ENCODE peak calls at places on chromosome 9, in four cellular contexts. One of them, this sample, is unnamed. For H3K36me3, the result is how much of the 10 kb centered on the place peaks cover.

GRCh38 chr9:35651964-35652828 is 1.5 kb upstream of the SIT1 start:
- DNase-seq in cardiac muscle cell: no peak
- DNase-seq in stomach: no peak
- DNase-seq in SJSA1: no peak
- DNase-seq in this sample: no peak

GRCh38 chr9:95316794-95317118 is 753 bp downstream of the FANCC start:
- DNase-seq in cardiac muscle cell: peak
- DNase-seq in stomach: peak
- DNase-seq in SJSA1: peak
- DNase-seq in this sample: peak

GRCh38 chr9:109319072-109319630 is 1.7 kb downstream of the EPB41L4B start:
- DNase-seq in cardiac muscle cell: peak
- DNase-seq in stomach: peak
- DNase-seq in SJSA1: no peak
- DNase-seq in this sample: peak

GRCh38 chr9:127360829-127361228 is 36.1 kb upstream of the SLC2A8 start:
- DNase-seq in cardiac muscle cell: peak
- DNase-seq in stomach: peak
- DNase-seq in SJSA1: no peak
- DNase-seq in this sample: peak

GRCh38 chr9:131755541-131756198 is 15.8 kb upstream of the RAPGEF1 start:
- DNase-seq in cardiac muscle cell: peak
- DNase-seq in stomach: peak
- DNase-seq in SJSA1: peak
- DNase-seq in this sample: peak

GRCh38 chr9:33249087-33249657 is 9.2 kb downstream of the SPINK4 start:
- DNase-seq in cardiac muscle cell: no peak
- DNase-seq in stomach: peak
- DNase-seq in SJSA1: no peak
- DNase-seq in this sample: no peak

GRCh38 chr9:122218070-122218884 is 10.5 kb downstream of the LHX6 start:
- DNase-seq in cardiac muscle cell: no peak
- DNase-seq in stomach: no peak
- DNase-seq in SJSA1: no peak
- DNase-seq in this sample: no peak

GRCh38 chr9:2299156-2299842 is 284.2 kb downstream of the SMARCA2 start:
- DNase-seq in cardiac muscle cell: no peak
- DNase-seq in stomach: peak
- DNase-seq in SJSA1: no peak
- DNase-seq in this sample: peak

GRCh38 chr9:70192707-70193106 is 66.1 kb upstream of the SMC5 start:
- DNase-seq in cardiac muscle cell: no peak
- DNase-seq in stomach: no peak
- DNase-seq in SJSA1: no peak
- DNase-seq in this sample: no peak

GRCh38 chr9:131610231-131610761 is 65.0 kb downstream of the PRRT1B start:
- DNase-seq in cardiac muscle cell: no peak
- DNase-seq in stomach: no peak
- DNase-seq in SJSA1: no peak
- DNase-seq in this sample: no peak

GRCh38 chr9:119412399-119412798 is 43.2 kb upstream of the BRINP1 start:
- DNase-seq in cardiac muscle cell: no peak
- DNase-seq in stomach: no peak
- DNase-seq in SJSA1: no peak
- DNase-seq in this sample: no peak

GRCh38 chr9:33690156-33690908 is 105.0 kb upstream of the PRSS3 start:
- DNase-seq in cardiac muscle cell: no peak
- DNase-seq in stomach: no peak
- DNase-seq in SJSA1: no peak
- DNase-seq in this sample: no peak

GRCh38 chr9:69696802-69697201 is 24.6 kb upstream of the APBA1 start:
- DNase-seq in cardiac muscle cell: no peak
- DNase-seq in stomach: no peak
- DNase-seq in SJSA1: no peak
- DNase-seq in this sample: no peak

GRCh38 chr9:83959061-83959460 is 21.0 kb downstream of the HNRNPK start:
- DNase-seq in cardiac muscle cell: no peak
- DNase-seq in stomach: no peak
- DNase-seq in SJSA1: peak
- DNase-seq in this sample: no peak

GRCh38 chr9:114385412-114386181 is 2.2 kb downstream of the AKNA start:
- DNase-seq in cardiac muscle cell: no peak
- DNase-seq in stomach: peak
- DNase-seq in SJSA1: peak
- DNase-seq in this sample: peak

GRCh38 chr9:37100317-37100716 is 20.1 kb upstream of the ZCCHC7 start:
- DNase-seq in cardiac muscle cell: no peak
- DNase-seq in stomach: no peak
- DNase-seq in SJSA1: no peak
- DNase-seq in this sample: no peak

GRCh38 chr9:109834855-109835254 is 54.9 kb downstream of the PALM2AKAP2 start:
- DNase-seq in cardiac muscle cell: no peak
- DNase-seq in stomach: no peak
- DNase-seq in SJSA1: no peak
- DNase-seq in this sample: no peak

GRCh38 chr9:84278131-84278530 is 62.4 kb downstream of the SLC28A3 start:
- DNase-seq in cardiac muscle cell: no peak
- DNase-seq in stomach: no peak
- DNase-seq in SJSA1: no peak
- DNase-seq in this sample: no peak

GRCh38 chr9:16640649-16641048 is 229.8 kb downstream of the BNC2 start:
- DNase-seq in cardiac muscle cell: no peak
- DNase-seq in stomach: no peak
- DNase-seq in SJSA1: no peak
- DNase-seq in this sample: no peak

GRCh38 chr9:83423815-83424707 is 114.1 kb downstream of the FRMD3 start:
- DNase-seq in cardiac muscle cell: no peak
- DNase-seq in stomach: no peak
- DNase-seq in SJSA1: no peak
- DNase-seq in this sample: no peak

GRCh38 chr9:98909935-98910334 is 33.8 kb upstream of the COL15A1 start:
- DNase-seq in cardiac muscle cell: no peak
- DNase-seq in stomach: no peak
- DNase-seq in SJSA1: no peak
- DNase-seq in this sample: no peak

GRCh38 chr9:118990949-118991348 is 378.3 kb downstream of the BRINP1 start:
- DNase-seq in cardiac muscle cell: no peak
- DNase-seq in stomach: no peak
- DNase-seq in SJSA1: no peak
- DNase-seq in this sample: no peak

GRCh38 chr9:37215456-37216229 is 95.3 kb downstream of the ZCCHC7 start:
- DNase-seq in cardiac muscle cell: no peak
- DNase-seq in stomach: no peak
- DNase-seq in SJSA1: no peak
- DNase-seq in this sample: no peak

GRCh38 chr9:2602704-2603116 is 18.9 kb upstream of the VLDLR start:
- DNase-seq in cardiac muscle cell: peak
- DNase-seq in stomach: no peak
- DNase-seq in SJSA1: no peak
- DNase-seq in this sample: no peak

GRCh38 chr9:111305914-111306313 is 24.1 kb downstream of the OR2K2 start:
- DNase-seq in cardiac muscle cell: no peak
- DNase-seq in stomach: no peak
- DNase-seq in SJSA1: no peak
- DNase-seq in this sample: peak

GRCh38 chr9:137226338-137227056 is 805 bp upstream of the RNF224 start:
- DNase-seq in cardiac muscle cell: no peak
- DNase-seq in stomach: no peak
- DNase-seq in SJSA1: no peak
- DNase-seq in this sample: no peak

GRCh38 chr9:1125741-1126140 is 75.6 kb downstream of the DMRT2 start:
- DNase-seq in cardiac muscle cell: no peak
- DNase-seq in stomach: no peak
- DNase-seq in SJSA1: no peak
- DNase-seq in this sample: no peak

GRCh38 chr9:136342191-136343120 is 15.1 kb downstream of the GPSM1 start:
- DNase-seq in cardiac muscle cell: peak
- DNase-seq in stomach: peak
- DNase-seq in SJSA1: no peak
- DNase-seq in this sample: peak

GRCh38 chr9:72271617-72272478 is 93.2 kb downstream of the ZFAND5 start:
- DNase-seq in cardiac muscle cell: peak
- DNase-seq in stomach: peak
- DNase-seq in SJSA1: peak
- DNase-seq in this sample: peak

GRCh38 chr9:14441976-14442651 is 128.2 kb upstream of the NFIB start:
- DNase-seq in cardiac muscle cell: peak
- DNase-seq in stomach: no peak
- DNase-seq in SJSA1: no peak
- DNase-seq in this sample: peak

GRCh38 chr9:133107245-133107722 is 13.8 kb downstream of the RALGDS start:
- DNase-seq in cardiac muscle cell: no peak
- DNase-seq in stomach: no peak
- DNase-seq in SJSA1: no peak
- DNase-seq in this sample: no peak
- H3K36me3 ChIP-seq in cardiac muscle cell: under half
- H3K36me3 ChIP-seq in stomach: half or more
- H3K36me3 ChIP-seq in SJSA1: under half
- H3K36me3 ChIP-seq in this sample: under half

GRCh38 chr9:89759563-89759962 is 154.8 kb downstream of the GADD45G start:
- DNase-seq in cardiac muscle cell: no peak
- DNase-seq in stomach: no peak
- DNase-seq in SJSA1: no peak
- DNase-seq in this sample: no peak
- H3K27ac ChIP-seq in cardiac muscle cell: no peak
- H3K27ac ChIP-seq in stomach: no peak
- H3K27ac ChIP-seq in SJSA1: no peak
- H3K27ac ChIP-seq in this sample: no peak

DNA sequence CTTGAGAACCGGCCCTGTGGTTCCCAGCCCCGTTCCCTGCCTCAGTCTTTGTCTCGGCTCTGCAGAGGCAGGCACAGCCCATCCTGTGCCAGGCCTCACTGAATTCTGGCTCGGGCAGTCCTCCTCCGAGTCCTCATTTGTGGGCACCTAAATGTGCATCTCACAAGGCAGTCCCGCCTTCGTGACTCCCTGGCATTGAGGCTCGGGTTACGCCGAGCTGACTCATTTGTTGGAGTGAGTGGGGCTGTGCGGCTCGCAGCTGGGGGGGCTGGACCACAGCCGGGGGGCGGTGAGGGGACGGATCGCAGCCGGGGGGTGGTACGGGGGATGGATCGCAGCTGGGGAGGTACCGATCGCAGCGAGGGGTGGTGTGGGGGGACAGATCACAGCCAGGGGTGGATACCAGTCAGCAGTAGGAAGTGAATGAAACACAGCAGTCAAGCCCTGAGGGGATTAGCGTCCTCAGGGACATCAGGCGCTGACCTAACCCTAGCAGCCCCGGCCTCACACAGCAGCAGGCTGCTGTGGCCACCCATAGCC is 72.2 kb downstream of the PSMB7 start:
- DNase-seq in cardiac muscle cell: no peak
- DNase-seq in stomach: no peak
- DNase-seq in SJSA1: peak
- DNase-seq in this sample: no peak
- H3K36me3 ChIP-seq in cardiac muscle cell: under half
- H3K36me3 ChIP-seq in stomach: half or more
- H3K36me3 ChIP-seq in SJSA1: half or more
- H3K36me3 ChIP-seq in this sample: under half

DNA sequence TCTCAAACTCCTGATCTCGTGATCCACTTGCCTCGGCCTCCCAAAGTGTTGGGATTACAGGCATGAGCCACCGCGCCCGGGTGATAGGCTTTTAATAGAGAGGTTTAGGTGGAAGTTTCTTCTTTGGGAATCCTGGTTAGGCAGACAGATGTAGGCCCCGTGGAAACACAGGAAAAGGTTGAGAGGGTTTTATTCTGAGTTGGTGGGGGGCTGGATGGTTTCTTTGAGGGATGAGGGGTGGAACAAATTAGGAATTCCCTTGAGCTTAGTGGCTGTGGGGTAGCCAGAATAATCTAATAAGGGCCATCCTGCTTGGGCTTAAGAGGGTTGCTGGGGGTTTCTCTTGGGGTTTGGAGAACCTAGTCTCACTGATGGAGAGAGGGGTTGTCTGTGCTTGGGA is 30.4 kb downstream of the C9orf50 start:
- DNase-seq in cardiac muscle cell: no peak
- DNase-seq in stomach: no peak
- DNase-seq in SJSA1: no peak
- DNase-seq in this sample: no peak
- H3K27ac ChIP-seq in cardiac muscle cell: no peak
- H3K27ac ChIP-seq in stomach: no peak
- H3K27ac ChIP-seq in SJSA1: no peak
- H3K27ac ChIP-seq in this sample: no peak

GRCh38 chr9:86330186-86330585 is 24.0 kb downstream of the TUT7 start:
- DNase-seq in cardiac muscle cell: no peak
- DNase-seq in stomach: no peak
- DNase-seq in SJSA1: no peak
- DNase-seq in this sample: no peak
- H3K36me3 ChIP-seq in cardiac muscle cell: under half
- H3K36me3 ChIP-seq in stomach: half or more
- H3K36me3 ChIP-seq in SJSA1: half or more
- H3K36me3 ChIP-seq in this sample: under half

GRCh38 chr9:93597871-93598646 is 21.7 kb downstream of the PHF2 start:
- DNase-seq in cardiac muscle cell: no peak
- DNase-seq in stomach: no peak
- DNase-seq in SJSA1: no peak
- DNase-seq in this sample: no peak
- H3K27ac ChIP-seq in cardiac muscle cell: no peak
- H3K27ac ChIP-seq in stomach: no peak
- H3K27ac ChIP-seq in SJSA1: peak
- H3K27ac ChIP-seq in this sample: no peak

GRCh38 chr9:130126721-130127429 is 45.3 kb upstream of the NCS1 start:
- DNase-seq in cardiac muscle cell: no peak
- DNase-seq in stomach: no peak
- DNase-seq in SJSA1: no peak
- DNase-seq in this sample: no peak
- H3K36me3 ChIP-seq in cardiac muscle cell: under half
- H3K36me3 ChIP-seq in stomach: half or more
- H3K36me3 ChIP-seq in SJSA1: half or more
- H3K36me3 ChIP-seq in this sample: under half